ENCODE peak calls at places on chromosomes 16 and 17, in eight cellular contexts. One of them, this sample, is unnamed.

GRCh38 chr17:65698381-65699061 is 137.1 kb upstream of the AXIN2 start:
- DNase-seq in lung microvascular endothelial cell: peak
- DNase-seq in stimulated activated CD4-positive, alpha-beta T cell treated with anti-CD3 and anti-CD28 coated beads, Interleukin-1b, Interleukin-23, amount 100 ng/mL, for 1 hour: no peak
- DNase-seq in A673: no peak
- DNase-seq in ELR: peak
- DNase-seq in activated CD4-positive, alpha-beta T cell treated with anti-CD3 and anti-CD28 coated beads, Interleukin-2, amount 50 U/mL, for 48 hours: no peak
- DNase-seq in HS-5: no peak
- DNase-seq in Panc1: no peak
- DNase-seq in this sample: peak

GRCh38 chr16:86095906-86096485 is 197.0 kb downstream of the IRF8 start:
- DNase-seq in A673: no peak
- DNase-seq in activated CD4-positive, alpha-beta T cell treated with anti-CD3 and anti-CD28 coated beads, Interleukin-2, amount 50 U/mL, for 48 hours: no peak
- DNase-seq in HS-5: no peak
- DNase-seq in stimulated activated CD4-positive, alpha-beta T cell treated with anti-CD3 and anti-CD28 coated beads, Interleukin-1b, Interleukin-23, amount 100 ng/mL, for 1 hour: no peak
- DNase-seq in Panc1: no peak
- DNase-seq in lung microvascular endothelial cell: no peak
- DNase-seq in ELR: no peak
- DNase-seq in this sample: no peak

GRCh38 chr16:29911676-29912010 is 11.4 kb downstream of the ASPHD1 start:
- DNase-seq in Panc1: no peak
- DNase-seq in stimulated activated CD4-positive, alpha-beta T cell treated with anti-CD3 and anti-CD28 coated beads, Interleukin-1b, Interleukin-23, amount 100 ng/mL, for 1 hour: no peak
- DNase-seq in lung microvascular endothelial cell: no peak
- DNase-seq in HS-5: no peak
- DNase-seq in A673: no peak
- DNase-seq in activated CD4-positive, alpha-beta T cell treated with anti-CD3 and anti-CD28 coated beads, Interleukin-2, amount 50 U/mL, for 48 hours: no peak
- DNase-seq in ELR: no peak
- DNase-seq in this sample: no peak

GRCh38 chr16:74654536-74654935 is 12.1 kb downstream of the RFWD3 start:
- DNase-seq in A673: no peak
- DNase-seq in lung microvascular endothelial cell: no peak
- DNase-seq in ELR: no peak
- DNase-seq in activated CD4-positive, alpha-beta T cell treated with anti-CD3 and anti-CD28 coated beads, Interleukin-2, amount 50 U/mL, for 48 hours: no peak
- DNase-seq in Panc1: no peak
- DNase-seq in stimulated activated CD4-positive, alpha-beta T cell treated with anti-CD3 and anti-CD28 coated beads, Interleukin-1b, Interleukin-23, amount 100 ng/mL, for 1 hour: no peak
- DNase-seq in HS-5: no peak
- DNase-seq in this sample: no peak

GRCh38 chr16:70399951-70400350 is 38.9 kb downstream of the ST3GAL2 start:
- DNase-seq in A673: no peak
- DNase-seq in activated CD4-positive, alpha-beta T cell treated with anti-CD3 and anti-CD28 coated beads, Interleukin-2, amount 50 U/mL, for 48 hours: no peak
- DNase-seq in HS-5: no peak
- DNase-seq in ELR: no peak
- DNase-seq in lung microvascular endothelial cell: no peak
- DNase-seq in stimulated activated CD4-positive, alpha-beta T cell treated with anti-CD3 and anti-CD28 coated beads, Interleukin-1b, Interleukin-23, amount 100 ng/mL, for 1 hour: no peak
- DNase-seq in Panc1: no peak
- DNase-seq in this sample: no peak

GRCh38 chr16:47258874-47259461 is 115.2 kb upstream of the NETO2 start:
- DNase-seq in stimulated activated CD4-positive, alpha-beta T cell treated with anti-CD3 and anti-CD28 coated beads, Interleukin-1b, Interleukin-23, amount 100 ng/mL, for 1 hour: no peak
- DNase-seq in Panc1: peak
- DNase-seq in A673: peak
- DNase-seq in HS-5: no peak
- DNase-seq in lung microvascular endothelial cell: peak
- DNase-seq in ELR: peak
- DNase-seq in activated CD4-positive, alpha-beta T cell treated with anti-CD3 and anti-CD28 coated beads, Interleukin-2, amount 50 U/mL, for 48 hours: peak
- DNase-seq in this sample: no peak

GRCh38 chr17:17119533-17119932 is 77.3 kb downstream of the MPRIP start:
- DNase-seq in A673: no peak
- DNase-seq in ELR: peak
- DNase-seq in HS-5: no peak
- DNase-seq in Panc1: no peak
- DNase-seq in activated CD4-positive, alpha-beta T cell treated with anti-CD3 and anti-CD28 coated beads, Interleukin-2, amount 50 U/mL, for 48 hours: peak
- DNase-seq in stimulated activated CD4-positive, alpha-beta T cell treated with anti-CD3 and anti-CD28 coated beads, Interleukin-1b, Interleukin-23, amount 100 ng/mL, for 1 hour: peak
- DNase-seq in lung microvascular endothelial cell: peak
- DNase-seq in this sample: no peak

GRCh38 chr17:37261286-37261685 is 114.5 kb upstream of the C17orf78 start:
- DNase-seq in ELR: peak
- DNase-seq in Panc1: no peak
- DNase-seq in stimulated activated CD4-positive, alpha-beta T cell treated with anti-CD3 and anti-CD28 coated beads, Interleukin-1b, Interleukin-23, amount 100 ng/mL, for 1 hour: no peak
- DNase-seq in A673: no peak
- DNase-seq in lung microvascular endothelial cell: peak
- DNase-seq in activated CD4-positive, alpha-beta T cell treated with anti-CD3 and anti-CD28 coated beads, Interleukin-2, amount 50 U/mL, for 48 hours: no peak
- DNase-seq in HS-5: no peak
- DNase-seq in this sample: peak

GRCh38 chr17:67490471-67490870 is 113.4 kb downstream of the PITPNC1 start:
- DNase-seq in stimulated activated CD4-positive, alpha-beta T cell treated with anti-CD3 and anti-CD28 coated beads, Interleukin-1b, Interleukin-23, amount 100 ng/mL, for 1 hour: no peak
- DNase-seq in lung microvascular endothelial cell: no peak
- DNase-seq in activated CD4-positive, alpha-beta T cell treated with anti-CD3 and anti-CD28 coated beads, Interleukin-2, amount 50 U/mL, for 48 hours: no peak
- DNase-seq in A673: no peak
- DNase-seq in ELR: peak
- DNase-seq in Panc1: no peak
- DNase-seq in HS-5: no peak
- DNase-seq in this sample: no peak

GRCh38 chr16:65763640-65764305 is 602.7 kb upstream of the CDH5 start:
- DNase-seq in ELR: no peak
- DNase-seq in activated CD4-positive, alpha-beta T cell treated with anti-CD3 and anti-CD28 coated beads, Interleukin-2, amount 50 U/mL, for 48 hours: no peak
- DNase-seq in stimulated activated CD4-positive, alpha-beta T cell treated with anti-CD3 and anti-CD28 coated beads, Interleukin-1b, Interleukin-23, amount 100 ng/mL, for 1 hour: no peak
- DNase-seq in A673: no peak
- DNase-seq in HS-5: no peak
- DNase-seq in Panc1: no peak
- DNase-seq in lung microvascular endothelial cell: no peak
- DNase-seq in this sample: no peak

GRCh38 chr16:72848759-72849664 is 198.9 kb downstream of the ZFHX3 start:
- DNase-seq in lung microvascular endothelial cell: peak
- DNase-seq in ELR: peak
- DNase-seq in stimulated activated CD4-positive, alpha-beta T cell treated with anti-CD3 and anti-CD28 coated beads, Interleukin-1b, Interleukin-23, amount 100 ng/mL, for 1 hour: no peak
- DNase-seq in Panc1: no peak
- DNase-seq in activated CD4-positive, alpha-beta T cell treated with anti-CD3 and anti-CD28 coated beads, Interleukin-2, amount 50 U/mL, for 48 hours: no peak
- DNase-seq in A673: peak
- DNase-seq in HS-5: no peak
- DNase-seq in this sample: peak

GRCh38 chr17:5355416-5356129 is 63.9 kb downstream of the NUP88 start:
- DNase-seq in lung microvascular endothelial cell: no peak
- DNase-seq in activated CD4-positive, alpha-beta T cell treated with anti-CD3 and anti-CD28 coated beads, Interleukin-2, amount 50 U/mL, for 48 hours: no peak
- DNase-seq in A673: no peak
- DNase-seq in stimulated activated CD4-positive, alpha-beta T cell treated with anti-CD3 and anti-CD28 coated beads, Interleukin-1b, Interleukin-23, amount 100 ng/mL, for 1 hour: no peak
- DNase-seq in Panc1: no peak
- DNase-seq in HS-5: no peak
- DNase-seq in ELR: no peak
- DNase-seq in this sample: no peak

GRCh38 chr16:12760819-12761611 is 42.7 kb downstream of the CPPED1 start:
- DNase-seq in activated CD4-positive, alpha-beta T cell treated with anti-CD3 and anti-CD28 coated beads, Interleukin-2, amount 50 U/mL, for 48 hours: no peak
- DNase-seq in ELR: no peak
- DNase-seq in A673: no peak
- DNase-seq in lung microvascular endothelial cell: no peak
- DNase-seq in Panc1: no peak
- DNase-seq in HS-5: no peak
- DNase-seq in stimulated activated CD4-positive, alpha-beta T cell treated with anti-CD3 and anti-CD28 coated beads, Interleukin-1b, Interleukin-23, amount 100 ng/mL, for 1 hour: no peak
- DNase-seq in this sample: no peak

GRCh38 chr17:33968350-33969044 is 286.6 kb upstream of the CCL2 start:
- DNase-seq in activated CD4-positive, alpha-beta T cell treated with anti-CD3 and anti-CD28 coated beads, Interleukin-2, amount 50 U/mL, for 48 hours: peak
- DNase-seq in Panc1: no peak
- DNase-seq in stimulated activated CD4-positive, alpha-beta T cell treated with anti-CD3 and anti-CD28 coated beads, Interleukin-1b, Interleukin-23, amount 100 ng/mL, for 1 hour: no peak
- DNase-seq in ELR: no peak
- DNase-seq in HS-5: no peak
- DNase-seq in A673: no peak
- DNase-seq in lung microvascular endothelial cell: no peak
- DNase-seq in this sample: no peak

GRCh38 chr17:2962729-2963128 is 100.7 kb downstream of the OR1D5 start:
- DNase-seq in HS-5: no peak
- DNase-seq in Panc1: no peak
- DNase-seq in stimulated activated CD4-positive, alpha-beta T cell treated with anti-CD3 and anti-CD28 coated beads, Interleukin-1b, Interleukin-23, amount 100 ng/mL, for 1 hour: no peak
- DNase-seq in ELR: no peak
- DNase-seq in activated CD4-positive, alpha-beta T cell treated with anti-CD3 and anti-CD28 coated beads, Interleukin-2, amount 50 U/mL, for 48 hours: no peak
- DNase-seq in lung microvascular endothelial cell: no peak
- DNase-seq in A673: no peak
- DNase-seq in this sample: no peak

GRCh38 chr17:37821025-37821713 is 76.3 kb upstream of the HNF1B start:
- DNase-seq in activated CD4-positive, alpha-beta T cell treated with anti-CD3 and anti-CD28 coated beads, Interleukin-2, amount 50 U/mL, for 48 hours: no peak
- DNase-seq in A673: no peak
- DNase-seq in lung microvascular endothelial cell: no peak
- DNase-seq in ELR: peak
- DNase-seq in stimulated activated CD4-positive, alpha-beta T cell treated with anti-CD3 and anti-CD28 coated beads, Interleukin-1b, Interleukin-23, amount 100 ng/mL, for 1 hour: no peak
- DNase-seq in HS-5: no peak
- DNase-seq in Panc1: no peak
- DNase-seq in this sample: no peak

GRCh38 chr16:58499092-58499511 is 841 bp upstream of the NDRG4 start:
- DNase-seq in Panc1: no peak
- DNase-seq in A673: no peak
- DNase-seq in ELR: no peak
- DNase-seq in activated CD4-positive, alpha-beta T cell treated with anti-CD3 and anti-CD28 coated beads, Interleukin-2, amount 50 U/mL, for 48 hours: no peak
- DNase-seq in HS-5: no peak
- DNase-seq in stimulated activated CD4-positive, alpha-beta T cell treated with anti-CD3 and anti-CD28 coated beads, Interleukin-1b, Interleukin-23, amount 100 ng/mL, for 1 hour: no peak
- DNase-seq in lung microvascular endothelial cell: no peak
- DNase-seq in this sample: no peak

GRCh38 chr16:87834015-87834667 is 35.2 kb downstream of the SLC7A5 start:
- DNase-seq in A673: no peak
- DNase-seq in Panc1: no peak
- DNase-seq in activated CD4-positive, alpha-beta T cell treated with anti-CD3 and anti-CD28 coated beads, Interleukin-2, amount 50 U/mL, for 48 hours: peak
- DNase-seq in stimulated activated CD4-positive, alpha-beta T cell treated with anti-CD3 and anti-CD28 coated beads, Interleukin-1b, Interleukin-23, amount 100 ng/mL, for 1 hour: no peak
- DNase-seq in HS-5: no peak
- DNase-seq in lung microvascular endothelial cell: no peak
- DNase-seq in ELR: no peak
- DNase-seq in this sample: no peak

GRCh38 chr17:59626756-59627155 is 7.1 kb downstream of the CLTC start:
- DNase-seq in HS-5: no peak
- DNase-seq in stimulated activated CD4-positive, alpha-beta T cell treated with anti-CD3 and anti-CD28 coated beads, Interleukin-1b, Interleukin-23, amount 100 ng/mL, for 1 hour: no peak
- DNase-seq in lung microvascular endothelial cell: no peak
- DNase-seq in ELR: no peak
- DNase-seq in activated CD4-positive, alpha-beta T cell treated with anti-CD3 and anti-CD28 coated beads, Interleukin-2, amount 50 U/mL, for 48 hours: no peak
- DNase-seq in Panc1: no peak
- DNase-seq in A673: no peak
- DNase-seq in this sample: no peak

GRCh38 chr16:28187595-28188004 is 24.2 kb downstream of the XPO6 start:
- DNase-seq in Panc1: no peak
- DNase-seq in HS-5: no peak
- DNase-seq in ELR: no peak
- DNase-seq in activated CD4-positive, alpha-beta T cell treated with anti-CD3 and anti-CD28 coated beads, Interleukin-2, amount 50 U/mL, for 48 hours: no peak
- DNase-seq in A673: no peak
- DNase-seq in stimulated activated CD4-positive, alpha-beta T cell treated with anti-CD3 and anti-CD28 coated beads, Interleukin-1b, Interleukin-23, amount 100 ng/mL, for 1 hour: no peak
- DNase-seq in lung microvascular endothelial cell: no peak
- DNase-seq in this sample: no peak

GRCh38 chr16:27169511-27170071 is 33.7 kb upstream of the KDM8 start:
- DNase-seq in lung microvascular endothelial cell: peak
- DNase-seq in ELR: peak
- DNase-seq in Panc1: no peak
- DNase-seq in HS-5: no peak
- DNase-seq in A673: no peak
- DNase-seq in activated CD4-positive, alpha-beta T cell treated with anti-CD3 and anti-CD28 coated beads, Interleukin-2, amount 50 U/mL, for 48 hours: peak
- DNase-seq in stimulated activated CD4-positive, alpha-beta T cell treated with anti-CD3 and anti-CD28 coated beads, Interleukin-1b, Interleukin-23, amount 100 ng/mL, for 1 hour: peak
- DNase-seq in this sample: peak

GRCh38 chr17:65029605-65030308 is 26.8 kb downstream of the GNA13 start:
- DNase-seq in HS-5: no peak
- DNase-seq in ELR: no peak
- DNase-seq in lung microvascular endothelial cell: no peak
- DNase-seq in stimulated activated CD4-positive, alpha-beta T cell treated with anti-CD3 and anti-CD28 coated beads, Interleukin-1b, Interleukin-23, amount 100 ng/mL, for 1 hour: no peak
- DNase-seq in A673: no peak
- DNase-seq in activated CD4-positive, alpha-beta T cell treated with anti-CD3 and anti-CD28 coated beads, Interleukin-2, amount 50 U/mL, for 48 hours: no peak
- DNase-seq in Panc1: no peak
- DNase-seq in this sample: no peak

GRCh38 chr17:21463779-21464407 is 87.7 kb downstream of the KCNJ12 start:
- DNase-seq in stimulated activated CD4-positive, alpha-beta T cell treated with anti-CD3 and anti-CD28 coated beads, Interleukin-1b, Interleukin-23, amount 100 ng/mL, for 1 hour: no peak
- DNase-seq in A673: no peak
- DNase-seq in lung microvascular endothelial cell: no peak
- DNase-seq in HS-5: no peak
- DNase-seq in Panc1: no peak
- DNase-seq in activated CD4-positive, alpha-beta T cell treated with anti-CD3 and anti-CD28 coated beads, Interleukin-2, amount 50 U/mL, for 48 hours: no peak
- DNase-seq in ELR: no peak
- DNase-seq in this sample: no peak

GRCh38 chr17:2510559-2510958 is 1.1 kb downstream of the METTL16 start:
- DNase-seq in ELR: no peak
- DNase-seq in HS-5: no peak
- DNase-seq in A673: no peak
- DNase-seq in activated CD4-positive, alpha-beta T cell treated with anti-CD3 and anti-CD28 coated beads, Interleukin-2, amount 50 U/mL, for 48 hours: peak
- DNase-seq in stimulated activated CD4-positive, alpha-beta T cell treated with anti-CD3 and anti-CD28 coated beads, Interleukin-1b, Interleukin-23, amount 100 ng/mL, for 1 hour: no peak
- DNase-seq in lung microvascular endothelial cell: no peak
- DNase-seq in Panc1: no peak
- DNase-seq in this sample: no peak

GRCh38 chr16:81651758-81652718 is 127.1 kb upstream of the PLCG2 start:
- DNase-seq in activated CD4-positive, alpha-beta T cell treated with anti-CD3 and anti-CD28 coated beads, Interleukin-2, amount 50 U/mL, for 48 hours: no peak
- DNase-seq in lung microvascular endothelial cell: no peak
- DNase-seq in stimulated activated CD4-positive, alpha-beta T cell treated with anti-CD3 and anti-CD28 coated beads, Interleukin-1b, Interleukin-23, amount 100 ng/mL, for 1 hour: no peak
- DNase-seq in A673: no peak
- DNase-seq in HS-5: no peak
- DNase-seq in Panc1: no peak
- DNase-seq in ELR: no peak
- DNase-seq in this sample: no peak

GRCh38 chr17:13541032-13541480 is 60.7 kb downstream of the HS3ST3A1 start:
- DNase-seq in Panc1: no peak
- DNase-seq in HS-5: peak
- DNase-seq in activated CD4-positive, alpha-beta T cell treated with anti-CD3 and anti-CD28 coated beads, Interleukin-2, amount 50 U/mL, for 48 hours: no peak
- DNase-seq in lung microvascular endothelial cell: no peak
- DNase-seq in ELR: peak
- DNase-seq in stimulated activated CD4-positive, alpha-beta T cell treated with anti-CD3 and anti-CD28 coated beads, Interleukin-1b, Interleukin-23, amount 100 ng/mL, for 1 hour: no peak
- DNase-seq in A673: no peak
- DNase-seq in this sample: peak

GRCh38 chr16:14502932-14503741 is 126.9 kb downstream of the PARN start:
- DNase-seq in ELR: peak
- DNase-seq in Panc1: no peak
- DNase-seq in activated CD4-positive, alpha-beta T cell treated with anti-CD3 and anti-CD28 coated beads, Interleukin-2, amount 50 U/mL, for 48 hours: no peak
- DNase-seq in stimulated activated CD4-positive, alpha-beta T cell treated with anti-CD3 and anti-CD28 coated beads, Interleukin-1b, Interleukin-23, amount 100 ng/mL, for 1 hour: no peak
- DNase-seq in lung microvascular endothelial cell: no peak
- DNase-seq in HS-5: no peak
- DNase-seq in A673: no peak
- DNase-seq in this sample: peak

GRCh38 chr16:55685973-55686372 is 30.2 kb downstream of the SLC6A2 start:
- DNase-seq in HS-5: no peak
- DNase-seq in lung microvascular endothelial cell: no peak
- DNase-seq in ELR: no peak
- DNase-seq in stimulated activated CD4-positive, alpha-beta T cell treated with anti-CD3 and anti-CD28 coated beads, Interleukin-1b, Interleukin-23, amount 100 ng/mL, for 1 hour: no peak
- DNase-seq in activated CD4-positive, alpha-beta T cell treated with anti-CD3 and anti-CD28 coated beads, Interleukin-2, amount 50 U/mL, for 48 hours: no peak
- DNase-seq in A673: no peak
- DNase-seq in Panc1: no peak
- DNase-seq in this sample: no peak

GRCh38 chr17:45013021-45013997 is 38.1 kb downstream of the DCAKD start:
- DNase-seq in stimulated activated CD4-positive, alpha-beta T cell treated with anti-CD3 and anti-CD28 coated beads, Interleukin-1b, Interleukin-23, amount 100 ng/mL, for 1 hour: no peak
- DNase-seq in Panc1: no peak
- DNase-seq in lung microvascular endothelial cell: no peak
- DNase-seq in HS-5: no peak
- DNase-seq in A673: no peak
- DNase-seq in ELR: no peak
- DNase-seq in activated CD4-positive, alpha-beta T cell treated with anti-CD3 and anti-CD28 coated beads, Interleukin-2, amount 50 U/mL, for 48 hours: no peak
- DNase-seq in this sample: no peak